ENCODE peak calls at places on chromosomes 13 and 19, in ten cellular contexts. One of them, this sample, is unnamed.

GRCh38 chr13:35917252-35917941 is 213.8 kb downstream of the DCLK1 start:
- DNase-seq in cardiac muscle cell: peak
- DNase-seq in foreskin fibroblast: no peak
- DNase-seq in memory B cell: no peak
- DNase-seq in caudate nucleus: no peak
- DNase-seq in neural progenitor cell: no peak
- DNase-seq in iPS DF 19.7: no peak
- DNase-seq in cardiac fibroblast: peak
- DNase-seq in C1 segment of cervical spinal cord: peak
- DNase-seq in T-helper 2 cell: no peak
- DNase-seq in this sample: no peak

GRCh38 chr19:33040994-33041827 is 23.5 kb downstream of the RHPN2 start:
- DNase-seq in cardiac muscle cell: peak
- DNase-seq in foreskin fibroblast: peak
- DNase-seq in memory B cell: no peak
- DNase-seq in caudate nucleus: peak
- DNase-seq in neural progenitor cell: no peak
- DNase-seq in iPS DF 19.7: no peak
- DNase-seq in cardiac fibroblast: peak
- DNase-seq in C1 segment of cervical spinal cord: peak
- DNase-seq in T-helper 2 cell: no peak
- DNase-seq in this sample: peak

GRCh38 chr19:29666634-29667389 is 1.6 kb downstream of the PLEKHF1 start:
- DNase-seq in cardiac muscle cell: peak
- DNase-seq in foreskin fibroblast: peak
- DNase-seq in memory B cell: no peak
- DNase-seq in caudate nucleus: no peak
- DNase-seq in neural progenitor cell: peak
- DNase-seq in iPS DF 19.7: no peak
- DNase-seq in cardiac fibroblast: peak
- DNase-seq in C1 segment of cervical spinal cord: peak
- DNase-seq in T-helper 2 cell: no peak
- DNase-seq in this sample: no peak

GRCh38 chr19:58181902-58182576 is 822 bp upstream of the ZNF274 start:
- DNase-seq in cardiac muscle cell: peak
- DNase-seq in foreskin fibroblast: peak
- DNase-seq in memory B cell: peak
- DNase-seq in caudate nucleus: no peak
- DNase-seq in neural progenitor cell: peak
- DNase-seq in iPS DF 19.7: no peak
- DNase-seq in cardiac fibroblast: peak
- DNase-seq in C1 segment of cervical spinal cord: no peak
- DNase-seq in T-helper 2 cell: peak
- DNase-seq in this sample: no peak

GRCh38 chr13:112724788-112725345 is 35.0 kb downstream of the ATP11A start:
- DNase-seq in cardiac muscle cell: no peak
- DNase-seq in foreskin fibroblast: no peak
- DNase-seq in memory B cell: no peak
- DNase-seq in caudate nucleus: no peak
- DNase-seq in neural progenitor cell: no peak
- DNase-seq in iPS DF 19.7: no peak
- DNase-seq in cardiac fibroblast: no peak
- DNase-seq in C1 segment of cervical spinal cord: no peak
- DNase-seq in T-helper 2 cell: no peak
- DNase-seq in this sample: no peak

GRCh38 chr13:83350569-83350968 is 531.7 kb downstream of the SLITRK1 start:
- DNase-seq in cardiac muscle cell: peak
- DNase-seq in foreskin fibroblast: peak
- DNase-seq in memory B cell: no peak
- DNase-seq in caudate nucleus: no peak
- DNase-seq in neural progenitor cell: no peak
- DNase-seq in iPS DF 19.7: no peak
- DNase-seq in cardiac fibroblast: peak
- DNase-seq in C1 segment of cervical spinal cord: no peak
- DNase-seq in T-helper 2 cell: no peak
- DNase-seq in this sample: no peak

GRCh38 chr13:79406597-79406908 is 498 bp upstream of the RBM26 start:
- DNase-seq in cardiac muscle cell: no peak
- DNase-seq in foreskin fibroblast: no peak
- DNase-seq in memory B cell: no peak
- DNase-seq in caudate nucleus: no peak
- DNase-seq in neural progenitor cell: no peak
- DNase-seq in iPS DF 19.7: no peak
- DNase-seq in cardiac fibroblast: no peak
- DNase-seq in C1 segment of cervical spinal cord: no peak
- DNase-seq in T-helper 2 cell: no peak
- DNase-seq in this sample: no peak

GRCh38 chr19:37074111-37074510 is 4.1 kb upstream of the ZNF420 start:
- DNase-seq in cardiac muscle cell: no peak
- DNase-seq in foreskin fibroblast: no peak
- DNase-seq in memory B cell: no peak
- DNase-seq in caudate nucleus: no peak
- DNase-seq in neural progenitor cell: no peak
- DNase-seq in iPS DF 19.7: no peak
- DNase-seq in cardiac fibroblast: no peak
- DNase-seq in C1 segment of cervical spinal cord: no peak
- DNase-seq in T-helper 2 cell: no peak
- DNase-seq in this sample: no peak

GRCh38 chr13:113123226-113124150 is 889 bp downstream of the F10 start:
- DNase-seq in cardiac muscle cell: no peak
- DNase-seq in foreskin fibroblast: no peak
- DNase-seq in memory B cell: no peak
- DNase-seq in caudate nucleus: no peak
- DNase-seq in neural progenitor cell: no peak
- DNase-seq in iPS DF 19.7: no peak
- DNase-seq in cardiac fibroblast: no peak
- DNase-seq in C1 segment of cervical spinal cord: no peak
- DNase-seq in T-helper 2 cell: no peak
- DNase-seq in this sample: no peak

GRCh38 chr19:38759590-38760003 is 13.7 kb downstream of the LGALS7 start:
- DNase-seq in cardiac muscle cell: peak
- DNase-seq in foreskin fibroblast: no peak
- DNase-seq in memory B cell: no peak
- DNase-seq in caudate nucleus: no peak
- DNase-seq in neural progenitor cell: no peak
- DNase-seq in iPS DF 19.7: no peak
- DNase-seq in cardiac fibroblast: peak
- DNase-seq in C1 segment of cervical spinal cord: no peak
- DNase-seq in T-helper 2 cell: no peak
- DNase-seq in this sample: no peak

This sample was measured in putamen.